ENCODE peak calls at places on chromosome 22, in four cellular contexts. A is NCI-H526 treated with DMSO at 0.1 percent for 48 hours, N is B cell, Q is NCI-H1930. V is an unnamed sample.

GRCh38 chr22:46564084-46564714 is 26.8 kb upstream of the CELSR1 start:
- DNase-seq in N (no peak), A (no peak), Q (no peak), V (no peak)

GRCh38 chr22:31289335-31289734 is 3.0 kb downstream of the PIK3IP1 start:
- DNase-seq in Q (no peak), N (no peak), A (peak; percentile 22), V (no peak)

GRCh38 chr22:39627865-39628562 is 57.5 kb downstream of the CACNA1I start:
- DNase-seq in Q (no peak), N (no peak), A (no peak), V (no peak)

GRCh38 chr22:46867106-46867505 is 104.7 kb downstream of the TBC1D22A start:
- DNase-seq in N (no peak), Q (no peak), A (no peak), V (no peak)

GRCh38 chr22:39240841-39241631 is 3.7 kb downstream of the PDGFB start:
- DNase-seq in A (peak; percentile 20), N (no peak), Q (no peak), V (no peak)

GRCh38 chr22:33599596-33599995 is 320.7 kb downstream of the LARGE1 start:
- DNase-seq in Q (no peak), N (no peak), A (no peak), V (no peak)

GRCh38 chr22:37633693-37634504 is 5.6 kb upstream of the SH3BP1 start:
- DNase-seq in Q (no peak), N (peak; percentile 94), A (no peak), V (peak; percentile 87)

GRCh38 chr22:50010676-50011446 is 1.7 kb downstream of the IL17REL start:
- DNase-seq in N (peak; percentile 99), Q (no peak), A (no peak), V (no peak)

GRCh38 chr22:21698430-21699329 is 32.9 kb downstream of the PPIL2 start:
- DNase-seq in Q (no peak), A (no peak), N (no peak), V (no peak)

GRCh38 chr22:31752096-31752847 is 1.5 kb upstream of the DEPDC5 start:
- DNase-seq in A (no peak), Q (no peak), N (no peak), V (no peak)

V was measured in germinal center.